ENCODE peak calls at places on chromosomes 2 and 18, in eight cellular contexts. H, F, N, M, I, Y, D and E are unnamed samples. For H3K4me1 and H3K27me3, the result is how much of the 10 kb centered on the place peaks cover.

GRCh38 chr2:183224933-183225332 is 100.7 kb downstream of the NUP35 start:
- DNase-seq in H (no peak), F (no peak), N (no peak), M (no peak), I (no peak), Y (no peak), D (no peak), E (no peak)

GRCh38 chr2:184174493-184175112 is 423.7 kb upstream of the ZNF804A start:
- DNase-seq in H (no peak), F (no peak), N (no peak), M (no peak), I (no peak), Y (no peak), D (no peak), E (peak)

GRCh38 chr2:217798743-217799552 is 203.8 kb downstream of the TNS1 start:
- DNase-seq in H (peak), F (no peak), N (no peak), M (no peak), I (no peak), Y (no peak), D (peak), E (no peak)

GRCh38 chr18:22694954-22695353 is 238.2 kb upstream of the RBBP8 start:
- DNase-seq in H (peak), F (no peak), N (no peak), M (no peak), I (peak), Y (peak), D (peak), E (peak)

GRCh38 chr18:80246656-80247402 is 485 bp downstream of the PARD6G start:
- DNase-seq in H (peak), F (no peak), N (no peak), M (no peak), I (no peak), Y (peak), D (no peak), E (no peak)

GRCh38 chr2:217361491-217361890 is 501.6 kb upstream of the TNP1 start:
- DNase-seq in H (no peak), F (no peak), N (no peak), M (no peak), I (no peak), Y (no peak), D (no peak), E (no peak)

GRCh38 chr18:54480616-54481015 is 110.4 kb upstream of the DYNAP start:
- DNase-seq in H (no peak), F (no peak), N (no peak), M (no peak), I (no peak), Y (no peak), D (no peak), E (no peak)

GRCh38 chr2:178884440-178884839 is 77.2 kb upstream of the TTN start:
- DNase-seq in H (no peak), F (no peak), N (no peak), M (no peak), I (no peak), Y (no peak), D (no peak), E (no peak)

GRCh38 chr2:20568501-20569463 is 82.1 kb downstream of the HS1BP3 start:
- DNase-seq in H (no peak), F (no peak), N (no peak), M (no peak), I (peak), Y (peak), D (no peak), E (no peak)

GRCh38 chr2:194301946-194302345 is 1355.1 kb upstream of the SLC39A10 start:
- DNase-seq in H (no peak), F (no peak), N (no peak), M (no peak), I (no peak), Y (no peak), D (no peak), E (no peak)

GRCh38 chr18:42038936-42039335 is 83.9 kb downstream of the PIK3C3 start:
- DNase-seq in H (no peak), F (no peak), N (no peak), M (no peak), I (no peak), Y (no peak), D (no peak), E (no peak)

GRCh38 chr2:19807866-19808265 is 93.9 kb downstream of the TTC32 start:
- DNase-seq in H (peak), F (no peak), N (no peak), M (no peak), I (no peak), Y (no peak), D (no peak), E (no peak)

GRCh38 chr2:179909845-179910734 is 48.7 kb upstream of the ZNF385B start:
- DNase-seq in H (no peak), F (no peak), N (no peak), M (no peak), I (no peak), Y (no peak), D (no peak), E (no peak)

GRCh38 chr2:241535871-241536639 is 22.5 kb upstream of the BOK start:
- DNase-seq in H (no peak), F (no peak), N (no peak), M (no peak), I (no peak), Y (no peak), D (no peak), E (no peak)

GRCh38 chr2:228067309-228067708 is 114.2 kb downstream of the SPHKAP start:
- DNase-seq in H (no peak), F (no peak), N (no peak), M (no peak), I (no peak), Y (no peak), D (no peak), E (no peak)

GRCh38 chr2:218745559-218746469 is 35.2 kb downstream of the TTLL4 start:
- DNase-seq in H (peak), F (no peak), N (no peak), M (no peak), I (peak), Y (peak), D (peak), E (no peak)

GRCh38 chr2:120429586-120430500 is 83.9 kb downstream of the INHBB start:
- DNase-seq in H (no peak), F (no peak), N (no peak), M (no peak), I (no peak), Y (no peak), D (no peak), E (no peak)

GRCh38 chr2:187424156-187424555 is 23.9 kb downstream of the CALCRL start:
- DNase-seq in H (no peak), F (no peak), N (no peak), M (no peak), I (no peak), Y (peak), D (no peak), E (no peak)

GRCh38 chr18:58239879-58240278 is 195.9 kb downstream of the NEDD4L start:
- DNase-seq in H (no peak), F (no peak), N (no peak), M (no peak), I (no peak), Y (peak), D (no peak), E (no peak)

GRCh38 chr2:83071352-83071751 is 1387.7 kb downstream of the SUCLG1 start:
- DNase-seq in H (no peak), F (no peak), N (no peak), M (no peak), I (no peak), Y (no peak), D (no peak), E (no peak)

GRCh38 chr2:216016581-216016980 is 3.2 kb upstream of the MREG start:
- DNase-seq in H (no peak), F (peak), N (no peak), M (no peak), I (no peak), Y (no peak), D (no peak), E (no peak)

GRCh38 chr2:10983711-10984110 is 72.0 kb downstream of the KCNF1 start:
- DNase-seq in H (no peak), F (no peak), N (no peak), M (no peak), I (no peak), Y (no peak), D (no peak), E (no peak)

GRCh38 chr18:61842146-61842545 is 50.7 kb downstream of the RNF152 start:
- DNase-seq in H (no peak), F (no peak), N (no peak), M (no peak), I (no peak), Y (no peak), D (no peak), E (peak)

GRCh38 chr2:200252661-200253067 is 53.8 kb upstream of the SPATS2L start:
- DNase-seq in H (no peak), F (no peak), N (no peak), M (no peak), I (no peak), Y (peak), D (no peak), E (no peak)

GRCh38 chr2:10635430-10635829 is 54.3 kb downstream of the NOL10 start:
- DNase-seq in H (no peak), F (no peak), N (no peak), M (no peak), I (no peak), Y (no peak), D (no peak), E (no peak)

GRCh38 chr2:236579746-236580315 is 10.2 kb downstream of the ACKR3 start:
- DNase-seq in H (no peak), F (no peak), N (no peak), M (no peak), I (no peak), Y (no peak), D (no peak), E (no peak)

GRCh38 chr2:241321911-241322310 is 6.2 kb downstream of the SEPTIN2 start:
- DNase-seq in H (no peak), F (no peak), N (no peak), M (no peak), I (no peak), Y (no peak), D (no peak), E (no peak)

GRCh38 chr2:236338495-236339184 is 74.4 kb upstream of the ASB18 start:
- DNase-seq in H (peak), F (no peak), N (no peak), M (peak), I (peak), Y (no peak), D (no peak), E (no peak)

GRCh38 chr18:59763541-59764136 is 66.4 kb upstream of the CCBE1 start:
- DNase-seq in H (no peak), F (no peak), N (no peak), M (no peak), I (no peak), Y (no peak), D (no peak), E (no peak)
- H3K4me1 ChIP-seq in H (under half), F (under half), N (under half), M (under half), I (under half), Y (under half), D (under half), E (under half)

GRCh38 chr2:112050311-112050710 is 4.8 kb upstream of the TMEM87B start:
- DNase-seq in H (no peak), F (no peak), N (no peak), M (no peak), I (no peak), Y (no peak), D (no peak), E (no peak)

GRCh38 chr2:112047537-112048235 is 7.4 kb upstream of the TMEM87B start:
- DNase-seq in H (no peak), F (no peak), N (no peak), M (no peak), I (no peak), Y (no peak), D (no peak), E (no peak)

GRCh38 chr2:112045446-112046014 is 9.5 kb upstream of the TMEM87B start:
- DNase-seq in H (no peak), F (no peak), N (no peak), M (no peak), I (no peak), Y (no peak), D (no peak), E (no peak)

GRCh38 chr2:112048887-112049286 is 6.2 kb upstream of the TMEM87B start:
- DNase-seq in H (no peak), F (peak), N (peak), M (no peak), I (no peak), Y (peak), D (peak), E (peak)

DNA sequence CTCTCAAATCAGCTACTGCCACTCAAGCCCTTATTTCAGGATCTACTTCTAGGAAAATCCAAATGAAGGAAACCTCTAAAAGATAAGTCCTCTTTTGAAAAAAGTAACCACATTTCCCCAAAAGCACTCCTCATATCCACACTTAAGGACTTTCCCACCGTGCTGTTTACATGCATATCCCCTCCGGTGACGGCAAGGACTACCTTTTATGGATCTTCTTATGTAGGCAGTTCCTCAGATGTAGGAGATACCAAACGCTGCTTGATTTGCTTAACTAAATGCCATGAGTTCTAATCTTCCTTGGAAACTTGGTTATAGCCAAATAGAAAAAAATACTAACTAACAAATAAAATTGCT is 6.9 kb upstream of the TMEM87B start:
- DNase-seq in H (no peak), F (no peak), N (no peak), M (no peak), I (no peak), Y (no peak), D (no peak), E (no peak)
- H3K27me3 ChIP-seq in H (under half), F (under half), N (under half), M (under half), I (under half), Y (under half), D (under half), E (under half)

GRCh38 chr2:121478996-121479735 is 51.5 kb upstream of the RNU4ATAC start:
- DNase-seq in H (no peak), F (no peak), N (no peak), M (no peak), I (no peak), Y (no peak), D (no peak), E (no peak)
- H3K4me3 ChIP-seq in H (no peak), F (no peak), N (no peak), M (no peak), I (no peak), Y (no peak), D (no peak), E (no peak)

GRCh38 chr2:201254331-201254730 is 6.0 kb upstream of the CASP8 start:
- DNase-seq in H (no peak), F (no peak), N (no peak), M (peak), I (no peak), Y (peak), D (peak), E (no peak)
- H3K4me1 ChIP-seq in H (under half), F (half or more), N (half or more), M (under half), I (under half), Y (under half), D (under half), E (under half)